ENCODE peak calls at places on chromosomes 12 and 14, in six cellular contexts. E is activated CD4-positive, alpha-beta T cell treated with anti-CD3 and anti-CD28 coated beads, Interleukin-2, amount 10 ng/mL, durations not matched to agents 7 days and 5 days; O is stimulated activated CD8-positive, alpha-beta memory T cell treated with anti-CD3 and anti-CD28 coated beads, Interleukin-7, amount 100 ng/mL, for 4 hours; N is adipocyte; W is activated gamma-delta T cell treated with anti-CD3 and anti-CD28 coated beads, Interleukin-2, amount 50 U/mL, for 16 hours; I is midbrain. T is an unnamed sample.

GRCh38 chr12:16349132-16349463 is 1.7 kb downstream of the MGST1 start:
- DNase-seq in E (no peak), O (no peak), N (peak; percentile 62), W (no peak), I (peak; percentile 31), T (no peak)

GRCh38 chr12:6936642-6937480 is 6.8 kb upstream of the RNU7-1 start:
- DNase-seq in E (peak; percentile 72), O (no peak), N (no peak), W (no peak), I (peak; percentile 10), T (no peak)

GRCh38 chr12:2836004-2836403 is 1.2 kb upstream of the NRIP2 start:
- DNase-seq in E (no peak), O (no peak), N (no peak), W (no peak), I (no peak), T (no peak)

GRCh38 chr12:115371711-115372110 is 687.7 kb upstream of the TBX3 start:
- DNase-seq in E (no peak), O (no peak), N (no peak), W (no peak), I (no peak), T (no peak)

GRCh38 chr12:70520847-70521246 is 116.4 kb downstream of the PTPRB start:
- DNase-seq in E (no peak), O (no peak), N (no peak), W (no peak), I (no peak), T (no peak)

GRCh38 chr12:45725631-45726593 is 3.6 kb upstream of the ARID2 start:
- DNase-seq in E (peak; percentile 64), O (no peak), N (peak; percentile 82), W (no peak), I (peak; percentile 73), T (no peak)

GRCh38 chr12:116186482-116187157 is 90.9 kb downstream of the MED13L start:
- DNase-seq in E (no peak), O (no peak), N (no peak), W (no peak), I (no peak), T (no peak)

GRCh38 chr12:11839093-11839641 is 189.7 kb downstream of the ETV6 start:
- DNase-seq in E (no peak), O (no peak), N (no peak), W (no peak), I (peak; percentile 59), T (no peak)

GRCh38 chr14:92740440-92740839 is 8.0 kb downstream of the LGMN start:
- DNase-seq in E (no peak), O (no peak), N (no peak), W (no peak), I (no peak), T (no peak)

GRCh38 chr12:50545783-50546182 is 41.0 kb downstream of the DIP2B start:
- DNase-seq in E (no peak), O (no peak), N (no peak), W (no peak), I (no peak), T (no peak)

GRCh38 chr12:31620311-31620710 is 29.4 kb upstream of the DENND5B start:
- DNase-seq in E (no peak), O (no peak), N (no peak), W (no peak), I (no peak), T (no peak)

GRCh38 chr12:3557791-3558190 is 66.8 kb downstream of the PRMT8 start:
- DNase-seq in E (no peak), O (no peak), N (no peak), W (no peak), I (no peak), T (no peak)

GRCh38 chr12:93186131-93186530 is 191.6 kb upstream of the NUDT4 start:
- DNase-seq in E (no peak), O (no peak), N (peak; percentile 74), W (no peak), I (no peak), T (no peak)

GRCh38 chr12:65662590-65662989 is 161.7 kb upstream of the HMGA2 start:
- DNase-seq in E (no peak), O (no peak), N (no peak), W (no peak), I (no peak), T (no peak)

GRCh38 chr14:101540481-101540880 is 20.8 kb upstream of the DIO3 start:
- DNase-seq in E (no peak), O (no peak), N (no peak), W (no peak), I (no peak), T (no peak)

GRCh38 chr14:56482306-56482705 is 97.3 kb upstream of the TMEM260 start:
- DNase-seq in E (no peak), O (no peak), N (peak; percentile 18), W (no peak), I (no peak), T (no peak)

GRCh38 chr12:112419269-112420133 is 754 bp downstream of the PTPN11 start:
- DNase-seq in E (peak; percentile 29), O (peak; percentile 12), N (peak; percentile 94), W (no peak), I (no peak), T (no peak)

GRCh38 chr14:54447231-54447692 is 6.1 kb upstream of the CNIH1 start:
- DNase-seq in E (no peak), O (no peak), N (peak; percentile 77), W (no peak), I (no peak), T (no peak)

GRCh38 chr12:128551266-128552025 is 272.3 kb downstream of the SLC15A4 start:
- DNase-seq in E (no peak), O (no peak), N (no peak), W (no peak), I (no peak), T (no peak)

T was measured in stimulated activated effector memory CD8-positive, alpha-beta T cell treated with anti-CD3 and anti-CD28 coated beads, Interleukin-12 subunit alpha, Interleukin-12 subunit beta, amount 100 ng/mL, for 72 hours.